ENCODE peak calls at places on chromosome 19, in seven cellular contexts. Q is omental fat pad, X is BJ, P is kidney epithelial cell, I is AG04449, K is heart right ventricle, H is fibroblast of lung. O is an unnamed sample.

GRCh38 chr19:38211779-38212178 is 12.2 kb downstream of the DPF1 start:
- DNase-seq in Q (no peak), H (no peak), X (no peak), K (no peak), I (no peak), P (no peak), O (no peak)

GRCh38 chr19:8615813-8616596 is 5.5 kb upstream of the ADAMTS10 start:
- DNase-seq in I (no peak), Q (peak; percentile 32), X (no peak), H (peak; percentile 45), P (no peak), K (no peak), O (no peak)

GRCh38 chr19:4624733-4625362 is 14.5 kb upstream of the TNFAIP8L1 start:
- DNase-seq in I (no peak), P (no peak), H (no peak), K (no peak), Q (no peak), X (no peak), O (peak; percentile 47)

GRCh38 chr19:55113570-55114039 is 3.8 kb downstream of the PPP1R12C start:
- DNase-seq in P (peak; percentile 91), X (peak; percentile 90), I (peak; percentile 45), Q (peak; percentile 73), H (peak; percentile 83), K (peak; percentile 98), O (no peak)

GRCh38 chr19:38047641-38048040 is 140.6 kb downstream of the SIPA1L3 start:
- DNase-seq in H (no peak), K (no peak), X (no peak), P (no peak), I (no peak), Q (no peak), O (no peak)

GRCh38 chr19:47013041-47013517 is 6.6 kb upstream of the NPAS1 start:
- DNase-seq in K (peak; percentile 81), X (no peak), Q (peak; percentile 74), H (peak; percentile 45), I (no peak), P (no peak), O (peak; percentile 71)

GRCh38 chr19:48249502-48250014 is 6.2 kb downstream of the CARD8 start:
- DNase-seq in I (no peak), K (peak; percentile 77), Q (no peak), X (no peak), H (no peak), P (no peak), O (no peak)

GRCh38 chr19:56838930-56839664 is 1.4 kb downstream of the PEG3 start:
- DNase-seq in X (peak; percentile 15), K (peak; percentile 98), I (no peak), H (peak; percentile 22), Q (peak; percentile 91), P (peak; percentile 85), O (peak; percentile 22)

GRCh38 chr19:45469835-45470146 is 2.0 kb downstream of the FOSB start:
- DNase-seq in I (no peak), X (no peak), P (no peak), Q (no peak), H (no peak), K (no peak), O (no peak)

GRCh38 chr19:55066107-55066709 is 3.3 kb upstream of the RDH13 start:
- DNase-seq in H (no peak), I (no peak), X (no peak), Q (no peak), K (no peak), P (no peak), O (peak; percentile 53)

GRCh38 chr19:7358102-7358597 is 9.4 kb downstream of the ARHGEF18 start:
- DNase-seq in I (no peak), P (no peak), H (no peak), Q (no peak), X (no peak), K (no peak), O (no peak)

GRCh38 chr19:22901431-22902130 is 69.5 kb downstream of the ZNF723 start:
- DNase-seq in K (no peak), I (no peak), X (no peak), Q (no peak), H (no peak), P (no peak), O (no peak)

GRCh38 chr19:50465986-50466771 is 10.1 kb upstream of the EMC10 start:
- DNase-seq in I (no peak), K (no peak), H (peak; percentile 4), P (no peak), Q (no peak), X (no peak), O (peak; percentile 6)
- TF ChIP-seq CTCF in I (peak; percentile 40), K (no peak), H (no peak), P (peak; percentile 31), Q (no peak), X (peak; percentile 38), O (no peak)

GRCh38 chr19:18773682-18774081 is 17.4 kb downstream of the COMP start:
- DNase-seq in P (no peak), H (no peak), K (no peak), I (no peak), X (no peak), Q (no peak), O (no peak)

GRCh38 chr19:18769989-18770528 is 21.0 kb downstream of the COMP start:
- DNase-seq in I (no peak), Q (no peak), P (no peak), K (no peak), H (no peak), X (no peak), O (no peak)

GRCh38 chr19:18772620-18773587 is 18.2 kb downstream of the COMP start:
- DNase-seq in P (no peak), H (no peak), K (no peak), X (no peak), Q (no peak), I (no peak), O (peak; percentile 86)

GRCh38 chr19:18770663-18771327 is 20.3 kb downstream of the COMP start:
- DNase-seq in H (no peak), K (no peak), Q (no peak), I (no peak), P (no peak), X (no peak), O (peak; percentile 22)

GRCh38 chr19:18771328-18772242 is 19.5 kb downstream of the COMP start:
- DNase-seq in K (no peak), I (no peak), Q (no peak), P (no peak), X (no peak), H (no peak), O (no peak)
- TF ChIP-seq CTCF in K (no peak), I (peak; percentile 23), Q (no peak), P (peak; percentile 43), X (peak; percentile 29), H (peak; percentile 4), O (peak; percentile 43)

GRCh38 chr19:986083-986482 is 1.9 kb downstream of the WDR18 start:
- DNase-seq in Q (no peak), P (no peak), H (no peak), X (no peak), K (no peak), I (no peak), O (no peak)

GRCh38 chr19:988081-988480 is 3.9 kb downstream of the WDR18 start:
- DNase-seq in Q (no peak), P (no peak), K (no peak), I (no peak), H (peak; percentile 30), X (no peak), O (no peak)

GRCh38 chr19:982567-983170 is 1.5 kb upstream of the WDR18 start:
- DNase-seq in P (no peak), I (no peak), X (no peak), Q (no peak), K (peak; percentile 54), H (peak; percentile 29), O (peak; percentile 47)

GRCh38 chr19:980133-980998 is 3.8 kb upstream of the WDR18 start:
- DNase-seq in P (no peak), H (no peak), X (no peak), Q (no peak), I (no peak), K (no peak), O (no peak)

DNA sequence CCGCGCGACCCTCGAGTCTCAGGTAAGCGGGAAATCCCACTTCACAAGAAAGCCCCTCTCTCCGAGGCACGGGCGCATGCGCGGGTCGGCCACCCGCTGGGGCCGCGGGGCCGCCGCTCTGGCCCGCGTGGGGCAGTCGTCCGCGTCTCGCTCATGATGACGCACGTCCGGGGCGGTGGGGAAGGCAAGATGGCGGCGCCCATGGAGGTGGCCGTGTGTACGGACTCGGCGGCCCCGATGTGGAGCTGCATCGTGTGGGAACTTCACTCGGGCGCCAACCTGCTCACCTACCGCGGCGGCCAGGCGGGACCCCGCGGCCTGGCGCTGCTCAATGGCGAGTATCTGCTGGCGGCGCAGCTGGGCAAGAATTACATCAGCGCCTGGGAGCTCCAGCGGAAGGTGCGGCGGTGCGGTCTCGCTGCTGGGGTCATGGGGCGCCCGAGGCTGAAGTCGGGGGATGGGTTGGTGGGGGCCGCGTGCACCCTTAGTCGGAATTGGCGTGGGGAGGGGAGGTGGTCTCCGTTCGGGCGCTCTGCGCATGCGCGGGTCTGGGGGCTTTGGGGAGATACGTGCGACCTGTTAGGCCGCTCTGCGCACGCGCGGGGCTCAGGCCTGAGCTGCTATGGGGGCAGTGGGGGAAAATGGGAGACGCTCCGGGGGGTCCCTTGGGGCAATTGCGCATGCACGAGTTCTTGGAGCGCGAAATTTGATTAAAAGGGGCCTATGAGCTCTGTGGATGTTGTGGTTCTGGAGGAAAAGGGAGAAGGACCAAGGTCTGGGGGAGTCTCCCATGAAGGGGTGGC is at the start of gene WDR18:
- DNase-seq in I (peak; percentile 14), X (peak; percentile 27), P (no peak), K (peak; percentile 94), Q (peak; percentile 88), H (peak; percentile 80), O (peak; percentile 89)
- TF ChIP-seq CTCF in I (no peak), X (no peak), P (no peak), K (peak; percentile 14), Q (peak; percentile 6), H (no peak), O (no peak)

GRCh38 chr19:33374406-33374703 is 846 bp downstream of the CEBPG start:
- DNase-seq in Q (no peak), X (no peak), K (no peak), P (no peak), I (no peak), H (peak; percentile 20), O (peak; percentile 31)

GRCh38 chr19:33376423-33376822 is 2.9 kb downstream of the CEBPG start:
- DNase-seq in X (peak; percentile 50), I (peak; percentile 38), Q (peak; percentile 65), P (no peak), H (peak; percentile 89), K (peak; percentile 82), O (peak; percentile 91)

GRCh38 chr19:33376931-33377557 is 3.5 kb downstream of the CEBPG start:
- DNase-seq in P (no peak), K (no peak), Q (no peak), X (no peak), I (no peak), H (no peak), O (peak; percentile 93)

GRCh38 chr19:33375156-33375744 is 1.7 kb downstream of the CEBPG start:
- DNase-seq in X (no peak), I (no peak), P (no peak), K (no peak), Q (no peak), H (no peak), O (no peak)

GRCh38 chr19:33375760-33376159 is 2.3 kb downstream of the CEBPG start:
- DNase-seq in H (peak; percentile 62), Q (no peak), I (no peak), K (no peak), P (no peak), X (no peak), O (peak; percentile 38)
- TF ChIP-seq CTCF in H (no peak), Q (no peak), I (no peak), K (no peak), P (no peak), X (no peak), O (no peak)

O was measured in epithelial cell of esophagus.